ENCODE peak calls at places on chromosomes 12 and 14, in nine cellular contexts. H is endothelial cell of umbilical vein, O is IMR-90, C is esophagus muscularis mucosa, P is suprapubic skin, M is A549, A is stomach, L is sigmoid colon, X is heart left ventricle. R is an unnamed sample.

GRCh38 chr12:102470964-102471363 is 9.4 kb downstream of the IGF1 start:
- DNase-seq in H (no peak), O (no peak), C (no peak), P (no peak), M (no peak), A (no peak), L (no peak), X (no peak), R (no peak)

GRCh38 chr12:92927436-92928116 is 1.5 kb downstream of the EEA1 start:
- DNase-seq in H (peak), O (peak), C (no peak), P (no peak), M (peak), A (no peak), L (no peak), X (no peak), R (no peak)

GRCh38 chr14:84087986-84088531 is 1441.9 kb upstream of the FLRT2 start:
- DNase-seq in H (peak), O (peak), C (no peak), P (no peak), M (no peak), A (no peak), L (no peak), X (no peak), R (no peak)

GRCh38 chr12:95169368-95169767 is 47.9 kb downstream of the FGD6 start:
- DNase-seq in H (peak), O (peak), C (no peak), P (no peak), M (peak), A (peak), L (no peak), X (no peak), R (peak)

GRCh38 chr12:18898469-18898868 is 160.6 kb downstream of the CAPZA3 start:
- DNase-seq in H (no peak), O (no peak), C (no peak), P (no peak), M (no peak), A (no peak), L (no peak), X (no peak), R (no peak)

GRCh38 chr14:77158175-77158908 is 16.8 kb upstream of the ZDHHC22 start:
- DNase-seq in H (peak), O (peak), C (no peak), P (peak), M (no peak), A (no peak), L (peak), X (no peak), R (no peak)

GRCh38 chr14:61174395-61175386 is 106.4 kb downstream of the TMEM30B start:
- DNase-seq in H (no peak), O (peak), C (no peak), P (no peak), M (no peak), A (no peak), L (no peak), X (no peak), R (no peak)

GRCh38 chr12:92036771-92037453 is 108.7 kb downstream of the BTG1 start:
- DNase-seq in H (no peak), O (peak), C (no peak), P (no peak), M (no peak), A (no peak), L (no peak), X (no peak), R (no peak)

GRCh38 chr12:52063081-52063985 is 6.4 kb upstream of the ATG101 start:
- DNase-seq in H (no peak), O (no peak), C (no peak), P (no peak), M (no peak), A (no peak), L (peak), X (peak), R (no peak)

GRCh38 chr14:78788467-78789360 is 618.5 kb downstream of the NRXN3 start:
- DNase-seq in H (no peak), O (no peak), C (no peak), P (no peak), M (no peak), A (no peak), L (no peak), X (no peak), R (no peak)

GRCh38 chr12:130422676-130423075 is 85.0 kb downstream of the PIWIL1 start:
- DNase-seq in H (no peak), O (no peak), C (no peak), P (no peak), M (no peak), A (no peak), L (no peak), X (no peak), R (no peak)

GRCh38 chr12:63961048-63961447 is 116.5 kb downstream of the SRGAP1 start:
- DNase-seq in H (no peak), O (no peak), C (no peak), P (no peak), M (no peak), A (no peak), L (no peak), X (no peak), R (no peak)

GRCh38 chr12:53806689-53807088 is 54.9 kb upstream of the CISTR start:
- DNase-seq in H (no peak), O (peak), C (no peak), P (no peak), M (no peak), A (no peak), L (no peak), X (no peak), R (no peak)

GRCh38 chr12:39173689-39174088 is 268.3 kb upstream of the CPNE8 start:
- DNase-seq in H (no peak), O (no peak), C (no peak), P (no peak), M (no peak), A (no peak), L (no peak), X (no peak), R (no peak)

GRCh38 chr12:1920971-1921370 is 2.5 kb upstream of the CACNA2D4 start:
- DNase-seq in H (no peak), O (no peak), C (peak), P (peak), M (no peak), A (peak), L (peak), X (no peak), R (no peak)

GRCh38 chr12:22173154-22173553 is 127.1 kb downstream of the CMAS start:
- DNase-seq in H (no peak), O (no peak), C (no peak), P (no peak), M (peak), A (no peak), L (no peak), X (no peak), R (no peak)

GRCh38 chr14:24662753-24663152 is 28.8 kb upstream of the GZMB start:
- DNase-seq in H (no peak), O (no peak), C (no peak), P (no peak), M (no peak), A (no peak), L (no peak), X (peak), R (no peak)

GRCh38 chr12:119803391-119803791 is 73.7 kb downstream of the CIT start:
- DNase-seq in H (no peak), O (peak), C (no peak), P (no peak), M (no peak), A (no peak), L (no peak), X (no peak), R (no peak)

GRCh38 chr12:113082486-113083148 is 26.1 kb downstream of the DTX1 start:
- DNase-seq in H (no peak), O (no peak), C (no peak), P (no peak), M (no peak), A (no peak), L (no peak), X (no peak), R (no peak)

GRCh38 chr14:50875359-50876090 is 3.7 kb downstream of the ABHD12B start:
- DNase-seq in H (no peak), O (peak), C (no peak), P (no peak), M (no peak), A (no peak), L (no peak), X (no peak), R (no peak)

GRCh38 chr12:104643921-104644669 is 187.3 kb downstream of the CHST11 start:
- DNase-seq in H (peak), O (no peak), C (no peak), P (no peak), M (no peak), A (peak), L (no peak), X (peak), R (peak)

GRCh38 chr12:43861015-43861846 is 25.4 kb downstream of the TMEM117 start:
- DNase-seq in H (no peak), O (peak), C (no peak), P (no peak), M (no peak), A (no peak), L (no peak), X (no peak), R (no peak)

GRCh38 chr14:21308479-21309237 is 28.8 kb downstream of the RPGRIP1 start:
- DNase-seq in H (peak), O (peak), C (no peak), P (no peak), M (peak), A (peak), L (peak), X (peak), R (peak)

GRCh38 chr14:35814371-35815005 is 5.4 kb upstream of the RALGAPA1 start:
- DNase-seq in H (peak), O (peak), C (no peak), P (no peak), M (no peak), A (peak), L (no peak), X (peak), R (peak)

GRCh38 chr14:23639048-23639890 is 3.1 kb downstream of the DHRS2 start:
- DNase-seq in H (no peak), O (no peak), C (no peak), P (no peak), M (no peak), A (no peak), L (no peak), X (no peak), R (no peak)

GRCh38 chr12:64903738-64904137 is 79.3 kb downstream of the TBC1D30 start:
- DNase-seq in H (no peak), O (peak), C (no peak), P (no peak), M (no peak), A (no peak), L (no peak), X (no peak), R (no peak)

GRCh38 chr12:2682301-2683282 is 112.2 kb upstream of the FKBP4 start:
- DNase-seq in H (peak), O (peak), C (no peak), P (peak), M (peak), A (no peak), L (no peak), X (no peak), R (peak)

DNA sequence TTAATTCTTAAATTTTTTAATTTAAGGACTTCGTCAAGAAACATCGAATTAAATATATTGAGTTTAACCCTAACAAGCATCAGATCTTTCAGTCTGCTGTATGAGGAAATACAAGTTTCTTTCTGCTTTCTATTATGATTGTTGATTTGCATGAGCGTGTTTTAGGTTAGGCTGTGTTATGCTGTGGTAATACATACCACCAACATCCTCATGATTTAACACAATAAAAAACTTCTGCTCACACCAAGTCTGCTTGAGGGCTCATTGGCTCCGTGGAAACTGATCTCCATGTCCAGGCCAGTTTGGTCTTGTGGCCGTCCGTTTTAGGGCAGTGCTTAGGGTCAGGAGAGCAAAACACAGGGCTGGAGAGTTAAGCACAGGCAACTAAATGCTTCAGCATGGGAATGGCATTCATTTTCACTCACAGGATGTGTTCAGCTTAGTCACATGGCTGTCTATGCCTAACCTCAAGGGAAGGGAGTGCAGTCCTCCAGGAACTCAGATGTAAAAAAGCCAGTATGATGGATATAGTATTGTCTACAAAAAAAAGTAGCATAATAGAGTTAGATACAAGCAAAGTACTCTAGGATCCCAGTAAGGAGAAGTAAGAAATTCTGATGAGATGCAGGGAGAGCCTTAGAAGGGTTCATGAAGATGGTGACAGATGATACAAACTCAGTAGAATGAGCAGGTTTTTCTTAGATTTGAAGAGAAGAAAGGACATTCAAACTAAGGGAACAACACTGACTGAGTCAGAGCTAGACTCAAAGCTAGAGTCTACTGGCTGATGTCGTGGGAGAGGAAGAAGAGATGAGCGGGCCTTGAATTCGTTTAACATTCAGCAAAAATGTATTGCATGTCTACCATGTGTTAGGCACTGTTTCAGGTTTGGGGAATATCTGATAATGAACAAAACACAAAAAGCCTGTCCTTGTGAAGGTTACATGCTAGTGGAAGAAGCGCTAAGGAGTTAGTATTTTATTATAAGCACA is 16.3 kb downstream of the MARK3 start:
- DNase-seq in H (peak), O (peak), C (no peak), P (no peak), M (no peak), A (no peak), L (no peak), X (no peak), R (no peak)
- H3K27ac ChIP-seq in H (peak), O (peak), C (no peak), P (no peak), M (no peak), A (peak), L (no peak), X (peak), R (peak)

GRCh38 chr12:132710062-132710421 is 600 bp upstream of the PGAM5 start:
- DNase-seq in H (no peak), O (no peak), C (no peak), P (no peak), M (no peak), A (no peak), L (no peak), X (no peak), R (no peak)

GRCh38 chr12:132708150-132708549 is 2.5 kb upstream of the PGAM5 start:
- DNase-seq in H (no peak), O (no peak), C (no peak), P (no peak), M (no peak), A (no peak), L (no peak), X (no peak), R (no peak)

GRCh38 chr12:132713123-132713522 is 2.5 kb downstream of the PGAM5 start:
- DNase-seq in H (no peak), O (no peak), C (no peak), P (no peak), M (no peak), A (no peak), L (no peak), X (no peak), R (no peak)

GRCh38 chr12:132711169-132711843 is 664 bp downstream of the PGAM5 start:
- DNase-seq in H (peak), O (peak), C (no peak), P (no peak), M (no peak), A (peak), L (no peak), X (no peak), R (peak)

DNA sequence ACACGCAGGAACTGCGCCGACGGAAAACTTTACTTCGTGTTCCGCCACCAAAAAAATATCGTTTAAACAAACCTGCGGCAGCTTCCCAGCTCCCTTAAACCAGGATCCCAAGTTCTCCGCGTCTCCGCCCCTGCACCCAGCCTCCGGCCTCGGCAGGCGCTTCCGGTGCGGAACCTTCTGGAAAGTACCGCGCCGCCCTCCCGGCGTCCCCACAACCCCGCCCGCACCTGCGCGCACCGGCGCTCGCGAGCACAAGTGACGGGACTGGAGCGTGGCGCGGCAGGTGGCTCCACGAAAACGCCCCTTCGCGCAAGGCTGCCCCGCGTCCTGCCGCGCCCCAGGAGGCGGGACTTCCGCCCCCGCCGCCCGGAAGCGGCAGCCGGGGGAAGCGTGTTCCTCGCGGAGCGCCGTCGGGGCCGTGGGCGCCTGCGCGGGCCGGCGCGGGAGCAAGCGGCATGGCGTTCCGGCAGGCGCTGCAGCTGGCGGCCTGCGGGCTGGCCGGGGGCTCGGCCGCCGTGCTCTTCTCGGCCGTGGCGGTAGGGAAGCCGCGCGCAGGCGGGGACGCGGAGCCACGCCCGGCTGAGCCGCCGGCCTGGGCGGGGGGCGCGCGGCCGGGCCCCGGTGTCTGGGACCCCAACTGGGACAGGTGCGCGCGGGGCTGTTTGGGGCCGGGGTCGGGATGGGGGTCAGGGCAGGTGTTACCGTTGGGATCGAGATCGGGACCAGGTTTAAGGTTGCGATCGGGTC is at the start of gene PGAM5:
- DNase-seq in H (peak), O (peak), C (peak), P (no peak), M (peak), A (peak), L (peak), X (peak), R (peak)
- TF ChIP-seq POLR2A in H (peak), O (peak), C (peak), P (peak), M (peak), A (no peak), L (peak), X (no peak), R (peak)

GRCh38 chr12:6202331-6202730 is 2.1 kb downstream of the CD9 start:
- DNase-seq in H (no peak), O (no peak), C (no peak), P (no peak), M (no peak), A (no peak), L (no peak), X (no peak), R (peak)
- H3K27ac ChIP-seq in H (peak), O (no peak), C (peak), P (peak), M (no peak), A (peak), L (peak), X (peak), R (peak)

GRCh38 chr12:91019455-91019854 is 14.7 kb upstream of the EPYC start:
- DNase-seq in H (no peak), O (no peak), C (no peak), P (no peak), M (no peak), A (no peak), L (no peak), X (no peak), R (no peak)
- TF ChIP-seq POLR2A in H (no peak), O (no peak), C (no peak), P (no peak), M (no peak), A (no peak), L (no peak), X (no peak), R (no peak)

GRCh38 chr12:68521321-68521839 is 89.3 kb upstream of the RAP1B start:
- DNase-seq in H (peak), O (peak), C (peak), P (no peak), M (peak), A (no peak), L (no peak), X (no peak), R (no peak)
- H3K27ac ChIP-seq in H (peak), O (no peak), C (peak), P (no peak), M (peak), A (no peak), L (peak), X (peak), R (no peak)

DNA sequence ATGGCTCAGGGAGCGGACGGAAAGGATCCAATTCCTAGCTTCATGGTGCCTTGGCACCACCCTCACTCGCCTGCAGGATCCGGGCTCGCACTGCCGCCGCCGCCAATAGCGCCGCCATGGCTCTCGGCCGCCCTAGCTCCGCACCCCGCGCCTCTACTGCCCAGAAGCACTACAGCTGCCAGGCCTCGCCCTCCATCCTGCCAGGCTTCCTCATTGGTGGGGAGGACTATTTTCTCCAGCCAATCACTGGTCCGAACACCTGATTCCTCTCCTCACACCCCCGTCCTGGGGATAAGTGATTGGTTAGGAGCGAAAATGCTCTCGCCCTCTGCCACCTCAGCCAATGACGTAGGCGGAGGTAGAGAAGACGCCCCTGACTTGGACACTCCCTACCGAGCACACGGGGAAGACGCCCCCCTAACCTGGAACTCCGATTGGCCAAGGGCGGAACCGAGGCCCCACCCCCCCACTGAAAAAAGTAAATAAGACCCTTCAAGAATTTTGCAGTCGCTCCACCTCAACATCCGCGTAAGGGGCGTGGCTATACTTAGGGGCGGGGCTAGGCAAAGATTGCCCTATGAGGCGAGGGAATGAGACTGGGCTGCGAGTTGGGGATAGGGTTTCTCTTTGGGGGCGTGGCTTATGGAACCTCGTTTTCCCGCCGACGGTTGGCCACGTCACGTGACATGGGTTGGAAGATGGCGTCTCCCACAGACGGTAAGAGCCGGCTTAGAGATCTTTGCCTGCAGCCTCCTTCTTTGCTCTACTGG is at the start of the genes ALDH6A1 and LIN52:
- DNase-seq in H (peak), O (peak), C (peak), P (peak), M (peak), A (peak), L (peak), X (peak), R (peak)
- TF ChIP-seq POLR2A in H (peak), O (peak), C (peak), P (no peak), M (peak), A (no peak), L (peak), X (peak), R (peak)